ENCODE peak calls at places on chromosome 1, in eight cellular contexts. One of them, this sample, is unnamed.

GRCh38 chr1:118206966-118207365 is 21.9 kb upstream of the SPAG17 start:
- DNase-seq in IMR-90: no peak
- DNase-seq in heart left ventricle: no peak
- DNase-seq in H54: no peak
- DNase-seq in uterus: no peak
- DNase-seq in adrenal gland: no peak
- DNase-seq in sigmoid colon: no peak
- DNase-seq in A549: no peak
- DNase-seq in this sample: no peak

GRCh38 chr1:187413770-187414169 is 585.0 kb downstream of the PLA2G4A start:
- DNase-seq in heart left ventricle: no peak
- DNase-seq in uterus: no peak
- DNase-seq in A549: peak
- DNase-seq in H54: no peak
- DNase-seq in adrenal gland: no peak
- DNase-seq in sigmoid colon: no peak
- DNase-seq in IMR-90: peak
- DNase-seq in this sample: no peak

GRCh38 chr1:178870944-178871343 is at the start of gene ANGPTL1:
- DNase-seq in IMR-90: peak
- DNase-seq in H54: no peak
- DNase-seq in uterus: no peak
- DNase-seq in sigmoid colon: no peak
- DNase-seq in A549: no peak
- DNase-seq in heart left ventricle: no peak
- DNase-seq in adrenal gland: peak
- DNase-seq in this sample: peak

GRCh38 chr1:211524521-211524920 is 32.6 kb upstream of the RD3 start:
- DNase-seq in heart left ventricle: no peak
- DNase-seq in A549: no peak
- DNase-seq in uterus: peak
- DNase-seq in IMR-90: no peak
- DNase-seq in H54: no peak
- DNase-seq in adrenal gland: no peak
- DNase-seq in sigmoid colon: no peak
- DNase-seq in this sample: no peak

GRCh38 chr1:150799104-150799503 is 9.0 kb downstream of the CTSK start:
- DNase-seq in heart left ventricle: no peak
- DNase-seq in A549: no peak
- DNase-seq in sigmoid colon: no peak
- DNase-seq in adrenal gland: no peak
- DNase-seq in IMR-90: no peak
- DNase-seq in uterus: no peak
- DNase-seq in H54: no peak
- DNase-seq in this sample: no peak

GRCh38 chr1:240155605-240156004 is 63.9 kb downstream of the FMN2 start:
- DNase-seq in H54: no peak
- DNase-seq in uterus: no peak
- DNase-seq in heart left ventricle: no peak
- DNase-seq in A549: no peak
- DNase-seq in IMR-90: no peak
- DNase-seq in adrenal gland: no peak
- DNase-seq in sigmoid colon: no peak
- DNase-seq in this sample: no peak

GRCh38 chr1:8419172-8419571 is 101.3 kb downstream of the SLC45A1 start:
- DNase-seq in A549: no peak
- DNase-seq in sigmoid colon: no peak
- DNase-seq in heart left ventricle: no peak
- DNase-seq in IMR-90: peak
- DNase-seq in uterus: no peak
- DNase-seq in H54: no peak
- DNase-seq in adrenal gland: no peak
- DNase-seq in this sample: no peak

GRCh38 chr1:77545970-77546369 is 136.5 kb downstream of the ZZZ3 start:
- DNase-seq in H54: no peak
- DNase-seq in A549: no peak
- DNase-seq in sigmoid colon: no peak
- DNase-seq in heart left ventricle: no peak
- DNase-seq in adrenal gland: no peak
- DNase-seq in uterus: no peak
- DNase-seq in IMR-90: peak
- DNase-seq in this sample: no peak

GRCh38 chr1:107244734-107245495 is 104.1 kb downstream of the NTNG1 start:
- DNase-seq in heart left ventricle: no peak
- DNase-seq in sigmoid colon: no peak
- DNase-seq in uterus: no peak
- DNase-seq in H54: no peak
- DNase-seq in A549: no peak
- DNase-seq in IMR-90: no peak
- DNase-seq in adrenal gland: no peak
- DNase-seq in this sample: no peak

GRCh38 chr1:30484668-30485067 is 238.7 kb downstream of the MATN1 start:
- DNase-seq in sigmoid colon: peak
- DNase-seq in adrenal gland: no peak
- DNase-seq in A549: no peak
- DNase-seq in H54: no peak
- DNase-seq in uterus: no peak
- DNase-seq in heart left ventricle: no peak
- DNase-seq in IMR-90: no peak
- DNase-seq in this sample: no peak

GRCh38 chr1:3066250-3066711 is 2.7 kb upstream of the PRDM16 start:
- DNase-seq in A549: peak
- DNase-seq in uterus: peak
- DNase-seq in IMR-90: no peak
- DNase-seq in sigmoid colon: peak
- DNase-seq in adrenal gland: peak
- DNase-seq in heart left ventricle: peak
- DNase-seq in H54: no peak
- DNase-seq in this sample: no peak

GRCh38 chr1:228226956-228227791 is 19.3 kb downstream of the OBSCN start:
- DNase-seq in H54: no peak
- DNase-seq in sigmoid colon: no peak
- DNase-seq in IMR-90: peak
- DNase-seq in A549: no peak
- DNase-seq in heart left ventricle: no peak
- DNase-seq in uterus: no peak
- DNase-seq in adrenal gland: no peak
- DNase-seq in this sample: peak

GRCh38 chr1:10507111-10507879 is 32.5 kb downstream of the PEX14 start:
- DNase-seq in adrenal gland: peak
- DNase-seq in sigmoid colon: peak
- DNase-seq in H54: peak
- DNase-seq in IMR-90: peak
- DNase-seq in heart left ventricle: peak
- DNase-seq in A549: peak
- DNase-seq in uterus: peak
- DNase-seq in this sample: peak

DNA sequence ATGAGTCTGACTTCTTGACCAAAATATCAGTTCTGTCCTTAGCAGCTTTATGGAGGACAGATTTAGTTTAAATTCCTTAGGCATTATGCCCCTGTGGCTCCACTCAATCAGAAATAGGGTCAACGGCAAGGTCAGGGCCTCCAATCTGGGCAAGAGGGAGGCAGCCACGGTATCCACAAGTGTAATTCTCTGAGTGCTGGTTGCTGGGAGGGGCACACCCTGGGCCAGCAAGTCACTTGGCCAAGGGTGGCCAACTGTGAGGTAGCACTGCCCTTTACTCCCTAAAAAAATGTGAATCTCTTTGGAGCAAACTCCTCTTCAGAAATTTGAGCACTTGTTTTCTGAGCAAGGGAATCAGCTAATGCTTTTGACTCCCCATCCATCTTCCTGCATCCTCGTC is 12.8 kb downstream of the SPATA46 start:
- DNase-seq in heart left ventricle: no peak
- DNase-seq in adrenal gland: no peak
- DNase-seq in A549: no peak
- DNase-seq in IMR-90: no peak
- DNase-seq in uterus: no peak
- DNase-seq in sigmoid colon: no peak
- DNase-seq in H54: no peak
- DNase-seq in this sample: no peak
- TF ChIP-seq POLR2A in heart left ventricle: no peak
- TF ChIP-seq POLR2A in adrenal gland: no peak
- TF ChIP-seq POLR2A in A549: no peak
- TF ChIP-seq POLR2A in IMR-90: no peak
- TF ChIP-seq POLR2A in uterus: no peak
- TF ChIP-seq POLR2A in sigmoid colon: no peak
- TF ChIP-seq POLR2A in H54: no peak
- TF ChIP-seq POLR2A in this sample: no peak

DNA sequence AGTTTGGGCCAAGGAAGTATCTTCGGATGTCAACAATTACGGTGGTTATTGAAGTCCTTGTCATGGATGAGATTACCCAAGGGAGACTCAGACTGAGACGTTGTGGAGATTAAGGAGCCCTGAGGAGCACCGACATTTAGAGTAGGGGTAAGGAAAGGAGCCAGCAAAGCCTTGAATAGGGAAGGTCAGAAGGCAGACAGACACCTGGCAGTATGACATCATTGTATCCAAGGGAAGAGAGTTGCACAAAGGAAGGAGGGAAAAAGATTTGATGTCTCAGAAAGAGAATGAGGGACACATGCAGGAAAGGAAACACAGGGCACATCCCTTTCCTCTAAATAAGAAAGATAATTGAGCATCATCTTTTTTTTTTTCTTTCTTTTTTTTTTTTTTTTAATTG is 11.7 kb downstream of the LAMC2 start:
- DNase-seq in heart left ventricle: no peak
- DNase-seq in A549: no peak
- DNase-seq in sigmoid colon: no peak
- DNase-seq in H54: no peak
- DNase-seq in uterus: no peak
- DNase-seq in adrenal gland: no peak
- DNase-seq in IMR-90: no peak
- DNase-seq in this sample: no peak
- TF ChIP-seq POLR2A in heart left ventricle: no peak
- TF ChIP-seq POLR2A in A549: no peak
- TF ChIP-seq POLR2A in sigmoid colon: no peak
- TF ChIP-seq POLR2A in H54: no peak
- TF ChIP-seq POLR2A in uterus: no peak
- TF ChIP-seq POLR2A in adrenal gland: no peak
- TF ChIP-seq POLR2A in IMR-90: no peak
- TF ChIP-seq POLR2A in this sample: no peak

GRCh38 chr1:202810193-202810614 is 550 bp upstream of the PCAT6 start:
- DNase-seq in adrenal gland: no peak
- DNase-seq in IMR-90: no peak
- DNase-seq in uterus: no peak
- DNase-seq in H54: no peak
- DNase-seq in heart left ventricle: no peak
- DNase-seq in sigmoid colon: no peak
- DNase-seq in A549: no peak
- DNase-seq in this sample: no peak

GRCh38 chr1:202807367-202807925 is 775 bp downstream of the KDM5B start:
- DNase-seq in adrenal gland: no peak
- DNase-seq in uterus: peak
- DNase-seq in H54: peak
- DNase-seq in IMR-90: peak
- DNase-seq in A549: peak
- DNase-seq in heart left ventricle: no peak
- DNase-seq in sigmoid colon: peak
- DNase-seq in this sample: peak

GRCh38 chr1:202809597-202810159 is 1.1 kb upstream of the PCAT6 start:
- DNase-seq in uterus: no peak
- DNase-seq in IMR-90: no peak
- DNase-seq in sigmoid colon: no peak
- DNase-seq in H54: no peak
- DNase-seq in heart left ventricle: no peak
- DNase-seq in A549: no peak
- DNase-seq in adrenal gland: no peak
- DNase-seq in this sample: no peak

GRCh38 chr1:202806845-202807366 is 1.3 kb downstream of the KDM5B start:
- DNase-seq in sigmoid colon: no peak
- DNase-seq in H54: no peak
- DNase-seq in IMR-90: no peak
- DNase-seq in uterus: peak
- DNase-seq in adrenal gland: no peak
- DNase-seq in A549: peak
- DNase-seq in heart left ventricle: no peak
- DNase-seq in this sample: peak

DNA sequence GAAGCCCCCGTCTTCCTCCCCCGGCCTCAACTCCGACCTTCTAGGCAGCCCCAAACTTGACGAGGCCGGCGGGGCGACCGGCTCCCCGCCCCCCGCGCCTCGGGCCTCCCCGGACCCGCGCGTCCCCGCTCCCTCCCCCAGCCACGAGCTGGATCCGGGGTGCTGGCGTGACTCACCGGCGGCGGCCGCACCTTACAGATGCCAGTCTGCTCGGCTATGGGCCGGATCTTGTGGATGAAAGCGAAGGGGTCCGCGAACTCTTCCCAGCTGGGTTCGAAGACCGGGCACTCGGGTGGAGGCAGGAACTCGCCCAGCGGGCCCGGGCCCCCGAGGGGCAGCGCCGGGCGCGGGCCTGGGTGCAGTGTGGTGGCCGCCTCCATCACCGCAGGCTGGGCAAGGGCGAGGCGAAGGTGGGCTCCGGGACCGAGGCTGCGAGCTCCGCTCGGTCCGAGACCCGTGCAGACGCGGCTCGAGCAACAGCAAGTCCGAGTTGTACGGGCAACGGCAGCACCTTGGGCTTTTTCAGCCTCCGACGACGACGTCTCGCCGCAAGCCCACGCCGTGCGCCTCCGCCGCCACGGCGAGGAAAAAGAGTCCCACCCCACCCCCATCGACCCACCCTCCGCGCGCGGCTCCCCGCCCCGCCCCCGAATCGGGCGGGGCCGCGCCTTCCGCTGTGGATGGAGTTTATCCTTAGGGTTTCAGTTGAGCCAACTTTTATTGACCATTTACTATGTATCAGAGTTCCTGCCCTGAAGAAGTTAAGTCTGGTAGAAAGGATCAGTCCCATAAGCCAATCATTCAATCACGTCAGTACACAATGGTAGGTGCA is at the start of gene KDM5B:
- DNase-seq in H54: peak
- DNase-seq in heart left ventricle: peak
- DNase-seq in sigmoid colon: peak
- DNase-seq in A549: peak
- DNase-seq in IMR-90: peak
- DNase-seq in uterus: peak
- DNase-seq in adrenal gland: peak
- DNase-seq in this sample: peak
- TF ChIP-seq POLR2A in H54: peak
- TF ChIP-seq POLR2A in heart left ventricle: peak
- TF ChIP-seq POLR2A in sigmoid colon: peak
- TF ChIP-seq POLR2A in A549: peak
- TF ChIP-seq POLR2A in IMR-90: peak
- TF ChIP-seq POLR2A in uterus: peak
- TF ChIP-seq POLR2A in adrenal gland: peak
- TF ChIP-seq POLR2A in this sample: peak

DNA sequence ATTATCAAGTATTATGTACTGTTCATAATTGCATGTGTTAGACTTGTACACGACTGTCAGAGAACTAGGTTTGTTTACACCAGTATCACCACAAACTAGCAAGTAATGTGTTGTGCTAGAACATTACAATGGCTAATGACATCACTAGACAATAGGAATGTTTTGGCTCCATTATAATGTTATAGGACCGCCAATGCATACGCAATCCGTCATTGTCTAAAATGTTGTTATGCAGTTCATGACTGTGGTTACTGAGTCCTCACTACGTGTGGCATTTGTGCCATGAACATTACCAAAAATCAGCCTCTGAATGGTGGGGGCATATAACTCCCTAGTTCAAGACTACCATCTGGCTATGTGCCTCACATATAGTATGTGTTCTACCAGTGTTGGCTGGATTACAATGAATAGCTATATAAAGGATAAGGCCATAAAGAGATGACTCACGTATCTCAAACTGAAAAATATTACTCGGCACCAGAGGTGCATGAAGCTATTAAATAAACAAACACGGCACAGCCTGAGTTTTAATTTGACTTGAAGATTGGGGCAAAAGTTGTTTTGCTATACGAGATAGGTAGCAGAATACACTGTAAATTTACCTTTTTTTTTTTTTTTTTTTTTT is 89.1 kb upstream of the COL24A1 start:
- DNase-seq in adrenal gland: no peak
- DNase-seq in A549: no peak
- DNase-seq in uterus: no peak
- DNase-seq in IMR-90: no peak
- DNase-seq in H54: no peak
- DNase-seq in heart left ventricle: no peak
- DNase-seq in sigmoid colon: no peak
- DNase-seq in this sample: no peak
- TF ChIP-seq POLR2A in adrenal gland: no peak
- TF ChIP-seq POLR2A in A549: no peak
- TF ChIP-seq POLR2A in uterus: no peak
- TF ChIP-seq POLR2A in IMR-90: no peak
- TF ChIP-seq POLR2A in H54: no peak
- TF ChIP-seq POLR2A in heart left ventricle: no peak
- TF ChIP-seq POLR2A in sigmoid colon: no peak
- TF ChIP-seq POLR2A in this sample: no peak

This sample was measured in NB4.